ENCODE peak calls at places on chromosomes 12 and 14, in four cellular contexts. D is GM20000, X is HCT116, E is H9. M is an unnamed sample.

GRCh38 chr12:22518998-22519397 is 25.3 kb downstream of the C2CD5 start:
- DNase-seq in D (no peak), X (no peak), E (no peak), M (no peak)

GRCh38 chr12:131153016-131153415 is 199.3 kb downstream of the ADGRD1 start:
- DNase-seq in D (no peak), X (no peak), E (no peak), M (no peak)

GRCh38 chr12:109085590-109085989 is 7.7 kb downstream of the ALKBH2 start:
- DNase-seq in D (no peak), X (no peak), E (no peak), M (no peak)

GRCh38 chr14:103398427-103399195 is 13.4 kb downstream of the MARK3 start:
- DNase-seq in D (no peak), X (no peak), E (no peak), M (no peak)

GRCh38 chr14:92670177-92670576 is 78.2 kb downstream of the LGMN start:
- DNase-seq in D (no peak), X (no peak), E (no peak), M (no peak)

GRCh38 chr12:124632510-124632909 is 65.1 kb upstream of the NCOR2 start:
- DNase-seq in D (no peak), X (no peak), E (no peak), M (no peak)

GRCh38 chr14:20508367-20508766 is 3.0 kb downstream of the RNASE10 start:
- DNase-seq in D (no peak), X (no peak), E (no peak), M (peak)

GRCh38 chr14:75299576-75299975 is 20.9 kb downstream of the FOS start:
- DNase-seq in D (no peak), X (no peak), E (no peak), M (no peak)

GRCh38 chr12:85253823-85254222 is 26.2 kb upstream of the ALX1 start:
- DNase-seq in D (no peak), X (no peak), E (no peak), M (no peak)

GRCh38 chr14:75247286-75247922 is 31.2 kb upstream of the FOS start:
- DNase-seq in D (peak), X (no peak), E (no peak), M (peak)

GRCh38 chr12:46179693-46180452 is 89.0 kb downstream of the SLC38A1 start:
- DNase-seq in D (peak), X (no peak), E (no peak), M (no peak)

DNA sequence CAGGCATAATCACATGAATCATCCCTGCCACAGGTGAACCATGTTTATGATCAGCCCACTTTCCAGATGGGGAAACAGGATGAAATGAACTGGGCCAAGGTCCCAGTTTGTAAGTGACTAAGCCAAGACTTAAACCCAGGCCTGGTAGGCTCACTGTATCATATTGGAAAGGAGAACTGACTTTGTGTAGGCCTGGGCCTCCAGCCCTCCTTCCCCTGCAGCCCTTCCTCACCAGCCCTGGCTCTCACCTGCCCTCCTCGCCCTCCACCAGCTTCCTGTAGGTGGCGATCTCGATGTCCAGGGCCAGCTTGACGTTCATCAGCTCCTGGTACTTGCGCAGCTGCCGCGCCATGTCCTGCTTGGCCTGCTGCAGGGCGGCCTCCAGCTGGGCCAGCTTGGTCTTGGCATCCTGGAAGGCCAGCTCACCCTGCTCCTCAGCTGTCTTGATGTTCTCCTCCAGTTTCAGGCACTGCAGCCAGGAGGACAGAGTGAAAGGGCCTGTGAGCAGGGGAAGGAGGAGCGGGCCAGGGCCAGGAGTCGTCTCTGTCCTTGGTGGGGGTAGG is 19.8 kb downstream of the KRT80 start:
- DNase-seq in D (no peak), X (no peak), E (peak), M (no peak)
- TF ChIP-seq CTCF in D (peak), X (peak), E (peak), M (peak)

GRCh38 chr12:34347367-34347766 is 325.1 kb downstream of the ALG10 start:
- DNase-seq in D (no peak), X (no peak), E (no peak), M (no peak)
- TF ChIP-seq CTCF in D (no peak), X (peak), E (peak), M (no peak)

GRCh38 chr12:94649349-94650142 is 811 bp downstream of the TMCC3 start:
- DNase-seq in D (peak), X (no peak), E (peak), M (peak)
- TF ChIP-seq CTCF in D (peak), X (peak), E (peak), M (peak)

GRCh38 chr12:31600252-31600651 is 9.3 kb upstream of the DENND5B start:
- DNase-seq in D (no peak), X (no peak), E (peak), M (no peak)
- TF ChIP-seq CTCF in D (no peak), X (peak), E (peak), M (peak)

GRCh38 chr12:55515696-55516095 is 23.5 kb downstream of the OR6C68 start:
- DNase-seq in D (no peak), X (no peak), E (no peak), M (no peak)
- TF ChIP-seq CTCF in D (no peak), X (peak), E (peak), M (no peak)

GRCh38 chr12:94147377-94147990 is 893 bp upstream of the PLXNC1 start:
- DNase-seq in D (peak), X (no peak), E (no peak), M (peak)

GRCh38 chr12:94147991-94148840 is at the start of gene PLXNC1:
- DNase-seq in D (peak), X (no peak), E (peak), M (peak)

GRCh38 chr12:94146166-94146565 is 2.2 kb upstream of the PLXNC1 start:
- DNase-seq in D (no peak), X (no peak), E (no peak), M (no peak)

GRCh38 chr12:94143444-94143843 is 4.9 kb upstream of the PLXNC1 start:
- DNase-seq in D (no peak), X (no peak), E (no peak), M (no peak)

GRCh38 chr12:94145231-94145979 is 3.0 kb upstream of the PLXNC1 start:
- DNase-seq in D (peak), X (peak), E (no peak), M (peak)
- TF ChIP-seq CTCF in D (no peak), X (peak), E (peak), M (peak)

GRCh38 chr12:94140556-94140955 is 7.8 kb upstream of the PLXNC1 start:
- DNase-seq in D (peak), X (peak), E (peak), M (peak)
- TF ChIP-seq CTCF in D (peak), X (peak), E (peak), M (peak)

DNA sequence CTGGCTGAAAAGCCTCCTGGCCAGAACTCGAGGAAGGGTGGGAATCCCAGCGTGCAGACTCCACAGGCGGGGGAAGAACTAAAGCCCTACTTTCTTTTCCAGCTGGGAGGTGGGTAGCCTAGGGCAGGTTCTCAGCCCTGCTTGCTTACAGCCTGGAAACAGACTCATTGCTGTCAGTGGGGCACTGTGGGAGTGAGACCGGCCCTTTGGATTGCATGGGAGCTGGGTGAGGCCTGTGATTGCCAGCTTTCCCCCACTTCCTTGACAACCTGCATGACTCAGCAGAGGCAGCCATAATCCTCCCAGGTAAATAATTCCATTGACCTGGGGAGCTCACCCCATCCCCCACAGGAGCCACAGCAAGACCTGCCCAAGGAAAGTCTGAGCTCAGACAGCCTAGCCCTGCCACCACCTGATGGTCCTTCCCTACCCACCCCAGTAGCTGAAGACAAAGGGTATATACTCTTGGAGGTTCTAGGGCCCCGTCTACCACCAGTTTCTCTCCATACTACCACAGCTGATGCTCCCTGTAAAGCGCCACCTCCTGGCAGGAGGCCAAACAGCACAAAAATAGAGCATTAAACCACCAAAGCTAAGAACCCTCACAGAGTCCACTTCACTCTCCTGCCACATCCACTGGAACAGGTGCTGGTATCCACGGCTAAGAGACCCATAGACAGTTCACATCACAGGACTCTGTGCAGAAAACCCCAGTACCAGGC is 294.1 kb downstream of the SEC23A start:
- DNase-seq in D (no peak), X (peak), E (peak), M (no peak)
- TF ChIP-seq CTCF in D (no peak), X (peak), E (peak), M (no peak)

GRCh38 chr12:15984097-15984800 is 73.1 kb downstream of the DERA start:
- DNase-seq in D (no peak), X (no peak), E (no peak), M (peak)

GRCh38 chr12:15982071-15982470 is 70.9 kb downstream of the DERA start:
- DNase-seq in D (no peak), X (no peak), E (no peak), M (no peak)

GRCh38 chr12:15982921-15983320 is 71.8 kb downstream of the DERA start:
- DNase-seq in D (no peak), X (no peak), E (no peak), M (no peak)

GRCh38 chr12:15984963-15985362 is 73.8 kb downstream of the DERA start:
- DNase-seq in D (no peak), X (no peak), E (no peak), M (no peak)

DNA sequence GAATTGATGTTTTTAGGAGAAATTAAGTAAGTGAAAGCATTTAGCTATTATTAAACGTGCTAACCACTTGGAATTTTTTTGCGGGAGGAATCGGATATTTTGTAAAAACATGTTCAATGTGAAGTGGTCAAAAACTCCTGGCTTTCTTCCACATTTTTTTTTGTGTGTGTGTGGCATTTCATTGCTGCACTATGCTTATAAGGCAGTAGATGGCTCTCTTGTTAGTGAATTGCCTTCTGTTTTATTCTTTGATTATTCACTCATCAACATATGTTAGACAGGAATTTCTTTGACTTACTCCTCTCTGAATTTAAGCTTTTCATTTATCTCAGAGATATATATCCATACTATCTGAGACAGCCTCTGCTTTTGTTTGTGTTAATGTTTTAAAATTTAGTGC is 71.3 kb downstream of the DERA start:
- DNase-seq in D (no peak), X (no peak), E (no peak), M (no peak)
- TF ChIP-seq CTCF in D (no peak), X (peak), E (peak), M (peak)

M was measured in GM13977.